ENCODE peak calls at places on chromosome 14, in eight cellular contexts. V, D, X, C, E, P, F and B are unnamed samples.

GRCh38 chr14:62056789-62057188 is 294.6 kb downstream of the SNAPC1 start:
- DNase-seq in X (no peak), E (no peak), C (no peak), F (no peak), P (no peak), D (no peak), V (no peak), B (no peak)

GRCh38 chr14:94177806-94178205 is 3.7 kb downstream of the PPP4R4 start:
- DNase-seq in D (no peak), X (no peak), V (no peak), E (no peak), P (no peak), C (no peak), F (no peak), B (no peak)

GRCh38 chr14:68961781-68962584 is 17.1 kb downstream of the ACTN1 start:
- DNase-seq in C (peak), V (no peak), F (no peak), P (no peak), X (no peak), E (no peak), D (no peak), B (peak)

GRCh38 chr14:75911883-75912282 is 69.9 kb downstream of the TGFB3 start:
- DNase-seq in F (no peak), C (no peak), D (peak), E (no peak), P (no peak), V (no peak), X (no peak), B (peak)

GRCh38 chr14:60094306-60094897 is 2.7 kb downstream of the PCNX4 start:
- DNase-seq in E (no peak), P (no peak), D (no peak), X (no peak), V (peak), C (no peak), F (no peak), B (no peak)

GRCh38 chr14:75422169-75422568 is 5.7 kb upstream of the JDP2 start:
- DNase-seq in D (no peak), X (no peak), V (peak), E (no peak), P (no peak), F (no peak), C (no peak), B (no peak)

GRCh38 chr14:53924754-53925153 is 31.9 kb downstream of the BMP4 start:
- DNase-seq in C (no peak), X (no peak), F (no peak), E (no peak), D (no peak), V (peak), P (no peak), B (no peak)

GRCh38 chr14:83463500-83464098 is 1929.9 kb upstream of the SEL1L start:
- DNase-seq in X (peak), D (no peak), C (peak), P (no peak), V (peak), E (no peak), F (no peak), B (no peak)

GRCh38 chr14:36477266-36477665 is 42.8 kb downstream of the NKX2-1 start:
- DNase-seq in E (no peak), D (no peak), V (no peak), C (no peak), X (no peak), F (no peak), P (no peak), B (no peak)

GRCh38 chr14:96754845-96755184 is 42.4 kb upstream of the VRK1 start:
- DNase-seq in P (no peak), C (no peak), D (no peak), E (no peak), F (no peak), V (no peak), X (no peak), B (no peak)

GRCh38 chr14:102608064-102608446 is 15.6 kb downstream of the RCOR1 start:
- DNase-seq in V (no peak), C (no peak), D (no peak), X (no peak), F (no peak), E (no peak), P (no peak), B (no peak)

GRCh38 chr14:93984987-93985410 is 8.6 kb upstream of the ASB2 start:
- DNase-seq in F (no peak), C (peak), P (no peak), V (peak), E (no peak), D (peak), X (no peak), B (no peak)